ENCODE peak calls at places on chromosomes 4 and X, in eight cellular contexts. One of them, this sample, is unnamed.

GRCh38 chr4:138007572-138007971 is 234.6 kb downstream of the SLC7A11 start:
- DNase-seq in AG09309: no peak
- DNase-seq in Peyer's patch: no peak
- DNase-seq in cardiac muscle cell: no peak
- DNase-seq in neural progenitor cell: peak
- DNase-seq in AG04450: no peak
- DNase-seq in A549: no peak
- DNase-seq in IMR-90: no peak
- DNase-seq in this sample: no peak

GRCh38 chr4:87219648-87220093 is 747 bp downstream of the KLHL8 start:
- DNase-seq in Peyer's patch: peak
- DNase-seq in AG09309: no peak
- DNase-seq in IMR-90: peak
- DNase-seq in AG04450: no peak
- DNase-seq in cardiac muscle cell: peak
- DNase-seq in neural progenitor cell: peak
- DNase-seq in A549: no peak
- DNase-seq in this sample: peak

GRCh38 chr4:61938250-61938846 is 738.2 kb downstream of the ADGRL3 start:
- DNase-seq in Peyer's patch: no peak
- DNase-seq in AG09309: no peak
- DNase-seq in neural progenitor cell: no peak
- DNase-seq in IMR-90: no peak
- DNase-seq in AG04450: no peak
- DNase-seq in A549: no peak
- DNase-seq in cardiac muscle cell: no peak
- DNase-seq in this sample: no peak

GRCh38 chr4:142406051-142406549 is 440.0 kb downstream of the INPP4B start:
- DNase-seq in Peyer's patch: no peak
- DNase-seq in AG09309: no peak
- DNase-seq in IMR-90: no peak
- DNase-seq in neural progenitor cell: no peak
- DNase-seq in AG04450: no peak
- DNase-seq in A549: no peak
- DNase-seq in cardiac muscle cell: peak
- DNase-seq in this sample: peak

GRCh38 chrX:70421618-70422017 is 1.5 kb upstream of the GDPD2 start:
- DNase-seq in Peyer's patch: no peak
- DNase-seq in IMR-90: no peak
- DNase-seq in AG04450: no peak
- DNase-seq in AG09309: no peak
- DNase-seq in neural progenitor cell: peak
- DNase-seq in A549: no peak
- DNase-seq in cardiac muscle cell: no peak
- DNase-seq in this sample: no peak

GRCh38 chrX:153347530-153347929 is 13.6 kb downstream of the ZNF275 start:
- DNase-seq in Peyer's patch: no peak
- DNase-seq in A549: no peak
- DNase-seq in AG09309: no peak
- DNase-seq in cardiac muscle cell: no peak
- DNase-seq in IMR-90: no peak
- DNase-seq in AG04450: no peak
- DNase-seq in neural progenitor cell: no peak
- DNase-seq in this sample: no peak

GRCh38 chr4:106746451-106746850 is 289.7 kb downstream of the DKK2 start:
- DNase-seq in IMR-90: no peak
- DNase-seq in Peyer's patch: no peak
- DNase-seq in A549: no peak
- DNase-seq in neural progenitor cell: no peak
- DNase-seq in AG04450: no peak
- DNase-seq in AG09309: peak
- DNase-seq in cardiac muscle cell: no peak
- DNase-seq in this sample: no peak

GRCh38 chr4:142715727-142716126 is 130.4 kb downstream of the INPP4B start:
- DNase-seq in cardiac muscle cell: no peak
- DNase-seq in AG04450: no peak
- DNase-seq in Peyer's patch: no peak
- DNase-seq in AG09309: no peak
- DNase-seq in A549: no peak
- DNase-seq in IMR-90: no peak
- DNase-seq in neural progenitor cell: no peak
- DNase-seq in this sample: no peak

GRCh38 chr4:133377286-133377685 is 228.2 kb downstream of the PCDH10 start:
- DNase-seq in cardiac muscle cell: no peak
- DNase-seq in Peyer's patch: no peak
- DNase-seq in neural progenitor cell: no peak
- DNase-seq in A549: no peak
- DNase-seq in AG09309: no peak
- DNase-seq in AG04450: no peak
- DNase-seq in IMR-90: no peak
- DNase-seq in this sample: no peak

GRCh38 chr4:169795585-169795984 is 37.8 kb upstream of the HPF1 start:
- DNase-seq in AG09309: no peak
- DNase-seq in Peyer's patch: no peak
- DNase-seq in neural progenitor cell: no peak
- DNase-seq in IMR-90: no peak
- DNase-seq in cardiac muscle cell: peak
- DNase-seq in A549: no peak
- DNase-seq in AG04450: no peak
- DNase-seq in this sample: no peak

GRCh38 chr4:119025916-119026661 is 109.5 kb upstream of the MYOZ2 start:
- DNase-seq in AG04450: peak
- DNase-seq in Peyer's patch: peak
- DNase-seq in AG09309: peak
- DNase-seq in cardiac muscle cell: no peak
- DNase-seq in A549: peak
- DNase-seq in IMR-90: peak
- DNase-seq in neural progenitor cell: no peak
- DNase-seq in this sample: no peak

GRCh38 chr4:148017801-148018200 is 285.9 kb downstream of the ARHGAP10 start:
- DNase-seq in AG04450: no peak
- DNase-seq in IMR-90: no peak
- DNase-seq in AG09309: no peak
- DNase-seq in A549: no peak
- DNase-seq in Peyer's patch: no peak
- DNase-seq in cardiac muscle cell: no peak
- DNase-seq in neural progenitor cell: no peak
- DNase-seq in this sample: no peak

GRCh38 chr4:39976945-39977488 is 694 bp downstream of the PDS5A start:
- DNase-seq in AG09309: no peak
- DNase-seq in cardiac muscle cell: peak
- DNase-seq in A549: no peak
- DNase-seq in IMR-90: no peak
- DNase-seq in AG04450: no peak
- DNase-seq in Peyer's patch: peak
- DNase-seq in neural progenitor cell: peak
- DNase-seq in this sample: peak

GRCh38 chrX:49040376-49040955 is 2.7 kb downstream of the TFE3 start:
- DNase-seq in Peyer's patch: no peak
- DNase-seq in AG09309: no peak
- DNase-seq in IMR-90: peak
- DNase-seq in A549: peak
- DNase-seq in cardiac muscle cell: no peak
- DNase-seq in neural progenitor cell: no peak
- DNase-seq in AG04450: no peak
- DNase-seq in this sample: no peak

GRCh38 chrX:49042581-49043219 is 457 bp downstream of the TFE3 start:
- DNase-seq in neural progenitor cell: no peak
- DNase-seq in Peyer's patch: no peak
- DNase-seq in IMR-90: no peak
- DNase-seq in AG04450: no peak
- DNase-seq in A549: no peak
- DNase-seq in AG09309: no peak
- DNase-seq in cardiac muscle cell: no peak
- DNase-seq in this sample: peak

GRCh38 chrX:49043987-49044281 is 777 bp upstream of the TFE3 start:
- DNase-seq in Peyer's patch: no peak
- DNase-seq in AG04450: no peak
- DNase-seq in A549: no peak
- DNase-seq in AG09309: no peak
- DNase-seq in neural progenitor cell: no peak
- DNase-seq in IMR-90: no peak
- DNase-seq in cardiac muscle cell: no peak
- DNase-seq in this sample: no peak

GRCh38 chrX:49041683-49042529 is 1.3 kb downstream of the TFE3 start:
- DNase-seq in cardiac muscle cell: no peak
- DNase-seq in Peyer's patch: no peak
- DNase-seq in IMR-90: peak
- DNase-seq in AG09309: peak
- DNase-seq in A549: peak
- DNase-seq in AG04450: peak
- DNase-seq in neural progenitor cell: no peak
- DNase-seq in this sample: peak

GRCh38 chrX:49043220-49043986 is at the start of gene TFE3:
- DNase-seq in Peyer's patch: peak
- DNase-seq in cardiac muscle cell: peak
- DNase-seq in AG09309: peak
- DNase-seq in AG04450: peak
- DNase-seq in IMR-90: peak
- DNase-seq in A549: peak
- DNase-seq in neural progenitor cell: peak
- DNase-seq in this sample: peak
- TF ChIP-seq CTCF in Peyer's patch: peak
- TF ChIP-seq CTCF in cardiac muscle cell: peak
- TF ChIP-seq CTCF in AG09309: peak
- TF ChIP-seq CTCF in AG04450: peak
- TF ChIP-seq CTCF in IMR-90: peak
- TF ChIP-seq CTCF in A549: peak
- TF ChIP-seq CTCF in neural progenitor cell: peak
- TF ChIP-seq CTCF in this sample: peak

DNA sequence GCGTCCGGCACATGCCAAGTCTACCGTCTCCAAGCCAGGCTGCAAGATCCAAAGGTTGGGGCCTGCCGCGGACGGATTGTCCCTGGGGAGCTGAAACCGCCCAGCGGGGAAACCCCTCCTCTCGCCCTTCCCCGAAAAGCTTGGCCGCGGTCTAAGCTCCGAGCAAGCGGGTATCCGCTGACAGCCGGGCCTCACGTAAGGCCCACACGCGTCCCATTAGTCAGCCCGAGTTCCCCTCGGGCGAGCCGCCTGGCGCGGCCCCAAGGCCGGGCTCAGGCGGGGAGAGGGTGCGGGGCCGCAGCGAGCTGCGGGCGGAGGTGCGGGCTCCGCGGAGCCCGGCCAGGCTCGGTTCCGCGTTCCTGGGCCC is 6.9 kb upstream of the BCOR start:
- DNase-seq in Peyer's patch: peak
- DNase-seq in cardiac muscle cell: peak
- DNase-seq in A549: peak
- DNase-seq in IMR-90: peak
- DNase-seq in AG04450: no peak
- DNase-seq in neural progenitor cell: peak
- DNase-seq in AG09309: no peak
- DNase-seq in this sample: peak
- H3K4me3 ChIP-seq in Peyer's patch: peak
- H3K4me3 ChIP-seq in cardiac muscle cell: peak
- H3K4me3 ChIP-seq in A549: peak
- H3K4me3 ChIP-seq in IMR-90: peak
- H3K4me3 ChIP-seq in AG04450: peak
- H3K4me3 ChIP-seq in neural progenitor cell: peak
- H3K4me3 ChIP-seq in AG09309: peak
- H3K4me3 ChIP-seq in this sample: peak

GRCh38 chrX:140053841-140054240 is 88.5 kb upstream of the CXorf66 start:
- DNase-seq in Peyer's patch: no peak
- DNase-seq in AG09309: no peak
- DNase-seq in AG04450: no peak
- DNase-seq in IMR-90: no peak
- DNase-seq in cardiac muscle cell: no peak
- DNase-seq in A549: no peak
- DNase-seq in neural progenitor cell: peak
- DNase-seq in this sample: no peak

GRCh38 chrX:140050906-140051305 is 85.6 kb upstream of the CXorf66 start:
- DNase-seq in IMR-90: peak
- DNase-seq in cardiac muscle cell: peak
- DNase-seq in AG04450: no peak
- DNase-seq in AG09309: no peak
- DNase-seq in A549: no peak
- DNase-seq in Peyer's patch: no peak
- DNase-seq in neural progenitor cell: no peak
- DNase-seq in this sample: no peak
- TF ChIP-seq CTCF in IMR-90: peak
- TF ChIP-seq CTCF in cardiac muscle cell: peak
- TF ChIP-seq CTCF in AG04450: peak
- TF ChIP-seq CTCF in AG09309: peak
- TF ChIP-seq CTCF in A549: peak
- TF ChIP-seq CTCF in Peyer's patch: no peak
- TF ChIP-seq CTCF in neural progenitor cell: peak
- TF ChIP-seq CTCF in this sample: peak

GRCh38 chrX:41332988-41333743 is 796 bp upstream of the DDX3X start:
- DNase-seq in Peyer's patch: peak
- DNase-seq in neural progenitor cell: peak
- DNase-seq in cardiac muscle cell: peak
- DNase-seq in AG09309: peak
- DNase-seq in A549: peak
- DNase-seq in IMR-90: peak
- DNase-seq in AG04450: no peak
- DNase-seq in this sample: peak

GRCh38 chrX:41333994-41334865 is at the start of gene DDX3X:
- DNase-seq in IMR-90: peak
- DNase-seq in cardiac muscle cell: peak
- DNase-seq in AG09309: peak
- DNase-seq in A549: peak
- DNase-seq in neural progenitor cell: peak
- DNase-seq in AG04450: peak
- DNase-seq in Peyer's patch: peak
- DNase-seq in this sample: peak

GRCh38 chrX:41332005-41332404 is 2.0 kb upstream of the DDX3X start:
- DNase-seq in AG04450: no peak
- DNase-seq in A549: no peak
- DNase-seq in IMR-90: no peak
- DNase-seq in neural progenitor cell: no peak
- DNase-seq in AG09309: no peak
- DNase-seq in cardiac muscle cell: no peak
- DNase-seq in Peyer's patch: no peak
- DNase-seq in this sample: no peak

GRCh38 chrX:41333744-41333993 is 293 bp upstream of the DDX3X start:
- DNase-seq in IMR-90: peak
- DNase-seq in Peyer's patch: no peak
- DNase-seq in AG04450: peak
- DNase-seq in cardiac muscle cell: peak
- DNase-seq in neural progenitor cell: peak
- DNase-seq in AG09309: peak
- DNase-seq in A549: peak
- DNase-seq in this sample: peak

DNA sequence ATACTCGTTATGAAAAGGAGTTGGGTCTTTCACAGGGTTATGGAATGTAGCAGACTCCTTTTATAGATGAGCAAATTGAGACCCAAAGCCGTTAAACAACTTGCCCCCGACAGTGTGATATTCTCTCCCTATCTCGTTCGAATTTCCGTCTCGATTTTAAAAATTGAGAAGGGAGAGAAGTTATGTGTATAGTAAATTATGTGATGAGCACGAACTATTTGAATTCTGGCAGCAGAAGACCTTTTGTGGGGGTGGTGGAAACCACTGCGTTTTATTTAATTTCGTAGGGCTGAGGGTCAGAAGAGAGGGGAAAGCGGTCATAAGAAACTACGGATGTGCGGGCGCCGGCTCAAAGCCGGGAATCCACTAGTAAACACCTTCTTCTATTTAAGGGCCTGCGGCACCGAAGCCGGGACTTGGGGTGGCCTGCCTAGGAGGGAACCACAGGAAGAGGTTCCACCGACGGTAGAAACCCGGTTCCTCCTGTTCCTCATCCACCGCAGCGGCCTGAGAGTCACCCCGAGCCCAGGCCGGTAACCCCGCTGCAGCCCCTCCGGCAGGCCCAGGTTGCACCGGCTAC is 1.5 kb upstream of the DDX3X start:
- DNase-seq in neural progenitor cell: no peak
- DNase-seq in AG04450: no peak
- DNase-seq in AG09309: no peak
- DNase-seq in A549: no peak
- DNase-seq in Peyer's patch: peak
- DNase-seq in cardiac muscle cell: no peak
- DNase-seq in IMR-90: peak
- DNase-seq in this sample: peak
- H3K4me3 ChIP-seq in neural progenitor cell: peak
- H3K4me3 ChIP-seq in AG04450: peak
- H3K4me3 ChIP-seq in AG09309: peak
- H3K4me3 ChIP-seq in A549: peak
- H3K4me3 ChIP-seq in Peyer's patch: peak
- H3K4me3 ChIP-seq in cardiac muscle cell: peak
- H3K4me3 ChIP-seq in IMR-90: peak
- H3K4me3 ChIP-seq in this sample: peak